ENCODE peak calls at places on chromosomes 11 and 22, in nine cellular contexts. One of them, this sample, is unnamed.
A peak's percentile ranks its signal among the peaks of the same experiment; 100 is the strongest.

GRCh38 chr11:3234846-3235245 is 2.6 kb upstream of the MRGPRE start:
- DNase-seq in dorsolateral prefrontal cortex: no peak
- DNase-seq in colonic mucosa: no peak
- DNase-seq in A549: no peak
- DNase-seq in adrenal gland: no peak
- DNase-seq in Peyer's patch: no peak
- DNase-seq in right lobe of liver: no peak
- DNase-seq in heart left ventricle: no peak
- DNase-seq in hepatocyte: no peak
- DNase-seq in this sample: no peak

GRCh38 chr11:134037093-134037908 is 31.6 kb upstream of the JAM3 start:
- DNase-seq in dorsolateral prefrontal cortex: peak; percentile 64
- DNase-seq in colonic mucosa: peak; percentile 75
- DNase-seq in A549: no peak
- DNase-seq in adrenal gland: peak; percentile 67
- DNase-seq in Peyer's patch: peak; percentile 44
- DNase-seq in right lobe of liver: peak; percentile 63
- DNase-seq in heart left ventricle: peak; percentile 81
- DNase-seq in hepatocyte: peak; percentile 88
- DNase-seq in this sample: peak; percentile 48

GRCh38 chr22:47846206-47846605 is 1083.8 kb downstream of the TBC1D22A start:
- DNase-seq in dorsolateral prefrontal cortex: no peak
- DNase-seq in colonic mucosa: no peak
- DNase-seq in A549: no peak
- DNase-seq in adrenal gland: no peak
- DNase-seq in Peyer's patch: no peak
- DNase-seq in right lobe of liver: no peak
- DNase-seq in heart left ventricle: no peak
- DNase-seq in hepatocyte: no peak
- DNase-seq in this sample: no peak

GRCh38 chr22:32822188-32822877 is 20.8 kb downstream of the TIMP3 start:
- DNase-seq in dorsolateral prefrontal cortex: no peak
- DNase-seq in colonic mucosa: no peak
- DNase-seq in A549: no peak
- DNase-seq in adrenal gland: no peak
- DNase-seq in Peyer's patch: no peak
- DNase-seq in right lobe of liver: no peak
- DNase-seq in heart left ventricle: no peak
- DNase-seq in hepatocyte: no peak
- DNase-seq in this sample: no peak

GRCh38 chr22:19923914-19924513 is 17.6 kb upstream of the COMT start:
- DNase-seq in dorsolateral prefrontal cortex: no peak
- DNase-seq in colonic mucosa: no peak
- DNase-seq in A549: no peak
- DNase-seq in adrenal gland: no peak
- DNase-seq in Peyer's patch: no peak
- DNase-seq in right lobe of liver: no peak
- DNase-seq in heart left ventricle: no peak
- DNase-seq in hepatocyte: no peak
- DNase-seq in this sample: no peak

GRCh38 chr22:37241351-37242142 is 2.5 kb downstream of the RAC2 start:
- DNase-seq in dorsolateral prefrontal cortex: no peak
- DNase-seq in colonic mucosa: no peak
- DNase-seq in A549: no peak
- DNase-seq in adrenal gland: peak; percentile 16
- DNase-seq in Peyer's patch: peak; percentile 61
- DNase-seq in right lobe of liver: peak; percentile 52
- DNase-seq in heart left ventricle: no peak
- DNase-seq in hepatocyte: no peak
- DNase-seq in this sample: no peak

GRCh38 chr11:58979222-58979621 is 39.9 kb downstream of the GLYATL1 start:
- DNase-seq in dorsolateral prefrontal cortex: no peak
- DNase-seq in colonic mucosa: no peak
- DNase-seq in A549: no peak
- DNase-seq in adrenal gland: no peak
- DNase-seq in Peyer's patch: no peak
- DNase-seq in right lobe of liver: no peak
- DNase-seq in heart left ventricle: no peak
- DNase-seq in hepatocyte: no peak
- DNase-seq in this sample: no peak

GRCh38 chr22:47000256-47000655 is 237.8 kb downstream of the TBC1D22A start:
- DNase-seq in dorsolateral prefrontal cortex: no peak
- DNase-seq in colonic mucosa: no peak
- DNase-seq in A549: no peak
- DNase-seq in adrenal gland: no peak
- DNase-seq in Peyer's patch: no peak
- DNase-seq in right lobe of liver: no peak
- DNase-seq in heart left ventricle: no peak
- DNase-seq in hepatocyte: no peak
- DNase-seq in this sample: no peak

DNA sequence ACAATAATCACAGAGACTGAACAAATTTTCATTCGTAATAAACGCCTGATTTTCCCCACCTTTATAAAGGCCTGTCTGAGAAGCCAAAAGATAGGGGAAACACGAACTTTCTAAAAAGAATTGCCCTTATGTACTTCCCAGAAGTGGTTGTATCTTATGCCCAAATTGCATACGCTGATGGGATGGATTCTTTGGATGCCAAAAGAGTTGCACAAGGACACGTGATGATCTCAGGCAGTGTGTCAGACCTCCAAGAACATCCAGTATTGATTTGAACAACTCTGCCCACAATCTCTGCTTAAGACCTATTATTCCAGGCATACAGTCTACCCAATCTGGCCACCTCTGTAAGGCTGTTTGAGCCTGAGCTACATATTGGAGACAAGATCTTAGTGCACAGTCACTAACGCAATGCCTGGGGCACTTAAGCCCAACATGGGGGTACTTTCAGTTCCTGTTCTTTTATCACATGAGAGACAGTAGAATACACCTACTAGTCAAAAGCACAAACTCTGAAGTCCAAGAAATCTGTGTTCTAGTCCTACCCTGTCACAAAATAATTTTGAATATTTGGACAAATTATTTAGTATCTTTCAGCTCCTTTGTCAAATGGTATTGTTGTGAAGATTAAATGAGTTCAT is 38.9 kb downstream of the OR10A6 start:
- DNase-seq in dorsolateral prefrontal cortex: no peak
- DNase-seq in colonic mucosa: no peak
- DNase-seq in A549: no peak
- DNase-seq in adrenal gland: no peak
- DNase-seq in Peyer's patch: no peak
- DNase-seq in right lobe of liver: no peak
- DNase-seq in heart left ventricle: no peak
- DNase-seq in hepatocyte: no peak
- DNase-seq in this sample: no peak
- H3K27ac ChIP-seq in dorsolateral prefrontal cortex: no peak overlapping the region
- H3K27ac ChIP-seq in colonic mucosa: no peak overlapping the region
- H3K27ac ChIP-seq in A549: no peak overlapping the region
- H3K27ac ChIP-seq in adrenal gland: no peak overlapping the region
- H3K27ac ChIP-seq in Peyer's patch: no peak overlapping the region
- H3K27ac ChIP-seq in right lobe of liver: no peak overlapping the region
- H3K27ac ChIP-seq in heart left ventricle: no peak overlapping the region
- H3K27ac ChIP-seq in hepatocyte: no peak overlapping the region
- H3K27ac ChIP-seq in this sample: no peak overlapping the region

GRCh38 chr11:64341429-64341828 is 1.4 kb downstream of the CCDC88B start:
- DNase-seq in dorsolateral prefrontal cortex: no peak
- DNase-seq in colonic mucosa: no peak
- DNase-seq in A549: no peak
- DNase-seq in adrenal gland: no peak
- DNase-seq in Peyer's patch: no peak
- DNase-seq in right lobe of liver: no peak
- DNase-seq in heart left ventricle: no peak
- DNase-seq in hepatocyte: peak; percentile 3
- DNase-seq in this sample: no peak

GRCh38 chr11:64339754-64340408 is at the start of gene CCDC88B:
- DNase-seq in dorsolateral prefrontal cortex: no peak
- DNase-seq in colonic mucosa: peak; percentile 70
- DNase-seq in A549: no peak
- DNase-seq in adrenal gland: peak; percentile 51
- DNase-seq in Peyer's patch: peak; percentile 95
- DNase-seq in right lobe of liver: peak; percentile 70
- DNase-seq in heart left ventricle: no peak
- DNase-seq in hepatocyte: peak; percentile 7
- DNase-seq in this sample: peak; percentile 17

GRCh38 chr11:64340671-64341335 is 799 bp downstream of the CCDC88B start:
- DNase-seq in dorsolateral prefrontal cortex: no peak
- DNase-seq in colonic mucosa: peak; percentile 90
- DNase-seq in A549: no peak
- DNase-seq in adrenal gland: no peak
- DNase-seq in Peyer's patch: peak; percentile 90
- DNase-seq in right lobe of liver: peak; percentile 68
- DNase-seq in heart left ventricle: no peak
- DNase-seq in hepatocyte: peak; percentile 34
- DNase-seq in this sample: no peak

GRCh38 chr11:64337538-64338249 is 2.3 kb upstream of the CCDC88B start:
- DNase-seq in dorsolateral prefrontal cortex: no peak
- DNase-seq in colonic mucosa: no peak
- DNase-seq in A549: no peak
- DNase-seq in adrenal gland: no peak
- DNase-seq in Peyer's patch: no peak
- DNase-seq in right lobe of liver: no peak
- DNase-seq in heart left ventricle: no peak
- DNase-seq in hepatocyte: no peak
- DNase-seq in this sample: no peak

DNA sequence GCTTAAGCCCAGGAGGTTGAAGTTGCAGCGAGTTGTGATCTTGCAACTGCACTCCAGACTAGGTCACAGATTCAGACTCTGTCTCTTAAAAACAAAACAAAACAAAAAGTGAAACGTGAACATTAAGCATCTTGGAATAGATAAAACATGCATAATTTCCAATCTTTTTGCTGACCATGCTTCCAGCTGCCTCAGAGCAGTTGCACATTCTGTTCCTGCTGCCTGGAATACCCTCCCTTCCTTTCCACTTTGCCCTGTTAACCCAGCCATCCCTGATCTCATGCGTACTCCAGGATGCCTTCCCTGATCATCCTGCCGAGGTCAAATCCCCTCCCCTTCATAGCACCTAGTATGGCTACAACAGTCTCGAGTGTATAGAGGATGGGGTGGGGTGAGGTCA is 685 bp upstream of the CCDC88B start:
- DNase-seq in dorsolateral prefrontal cortex: no peak
- DNase-seq in colonic mucosa: no peak
- DNase-seq in A549: no peak
- DNase-seq in adrenal gland: no peak
- DNase-seq in Peyer's patch: no peak
- DNase-seq in right lobe of liver: no peak
- DNase-seq in heart left ventricle: no peak
- DNase-seq in hepatocyte: no peak
- DNase-seq in this sample: no peak
- H3K27ac ChIP-seq in dorsolateral prefrontal cortex: no peak overlapping the region
- H3K27ac ChIP-seq in colonic mucosa: no peak overlapping the region
- H3K27ac ChIP-seq in A549: peak overlapping the region; percentile 15
- H3K27ac ChIP-seq in adrenal gland: no peak overlapping the region
- H3K27ac ChIP-seq in Peyer's patch: peak overlapping the region; percentile 24
- H3K27ac ChIP-seq in right lobe of liver: no peak overlapping the region
- H3K27ac ChIP-seq in heart left ventricle: no peak overlapping the region
- H3K27ac ChIP-seq in hepatocyte: no peak overlapping the region
- H3K27ac ChIP-seq in this sample: no peak overlapping the region

GRCh38 chr11:691710-692590 is 3.1 kb downstream of the DEAF1 start:
- DNase-seq in dorsolateral prefrontal cortex: no peak
- DNase-seq in colonic mucosa: no peak
- DNase-seq in A549: no peak
- DNase-seq in adrenal gland: no peak
- DNase-seq in Peyer's patch: no peak
- DNase-seq in right lobe of liver: no peak
- DNase-seq in heart left ventricle: no peak
- DNase-seq in hepatocyte: no peak
- DNase-seq in this sample: no peak
- H3K27ac ChIP-seq in dorsolateral prefrontal cortex: peak overlapping the region; percentile 69
- H3K27ac ChIP-seq in colonic mucosa: no peak overlapping the region
- H3K27ac ChIP-seq in A549: no peak overlapping the region
- H3K27ac ChIP-seq in adrenal gland: no peak overlapping the region
- H3K27ac ChIP-seq in Peyer's patch: no peak overlapping the region
- H3K27ac ChIP-seq in right lobe of liver: no peak overlapping the region
- H3K27ac ChIP-seq in heart left ventricle: no peak overlapping the region
- H3K27ac ChIP-seq in hepatocyte: no peak overlapping the region
- H3K27ac ChIP-seq in this sample: no peak overlapping the region

GRCh38 chr11:68749501-68750196 is 1.7 kb downstream of the TESMIN start:
- DNase-seq in dorsolateral prefrontal cortex: no peak
- DNase-seq in colonic mucosa: no peak
- DNase-seq in A549: no peak
- DNase-seq in adrenal gland: no peak
- DNase-seq in Peyer's patch: no peak
- DNase-seq in right lobe of liver: no peak
- DNase-seq in heart left ventricle: no peak
- DNase-seq in hepatocyte: no peak
- DNase-seq in this sample: no peak

GRCh38 chr11:68751331-68751856 is at the start of gene TESMIN:
- DNase-seq in dorsolateral prefrontal cortex: peak; percentile 6
- DNase-seq in colonic mucosa: peak; percentile 98
- DNase-seq in A549: peak; percentile 85
- DNase-seq in adrenal gland: peak; percentile 92
- DNase-seq in Peyer's patch: peak; percentile 95
- DNase-seq in right lobe of liver: peak; percentile 96
- DNase-seq in heart left ventricle: peak; percentile 79
- DNase-seq in hepatocyte: peak; percentile 97
- DNase-seq in this sample: peak; percentile 61

GRCh38 chr11:68749061-68749491 is 2.2 kb downstream of the TESMIN start:
- DNase-seq in dorsolateral prefrontal cortex: no peak
- DNase-seq in colonic mucosa: no peak
- DNase-seq in A549: no peak
- DNase-seq in adrenal gland: no peak
- DNase-seq in Peyer's patch: no peak
- DNase-seq in right lobe of liver: no peak
- DNase-seq in heart left ventricle: no peak
- DNase-seq in hepatocyte: no peak
- DNase-seq in this sample: no peak

GRCh38 chr11:68750988-68751325 is 363 bp downstream of the TESMIN start:
- DNase-seq in dorsolateral prefrontal cortex: no peak
- DNase-seq in colonic mucosa: no peak
- DNase-seq in A549: no peak
- DNase-seq in adrenal gland: no peak
- DNase-seq in Peyer's patch: no peak
- DNase-seq in right lobe of liver: peak; percentile 52
- DNase-seq in heart left ventricle: no peak
- DNase-seq in hepatocyte: no peak
- DNase-seq in this sample: no peak

DNA sequence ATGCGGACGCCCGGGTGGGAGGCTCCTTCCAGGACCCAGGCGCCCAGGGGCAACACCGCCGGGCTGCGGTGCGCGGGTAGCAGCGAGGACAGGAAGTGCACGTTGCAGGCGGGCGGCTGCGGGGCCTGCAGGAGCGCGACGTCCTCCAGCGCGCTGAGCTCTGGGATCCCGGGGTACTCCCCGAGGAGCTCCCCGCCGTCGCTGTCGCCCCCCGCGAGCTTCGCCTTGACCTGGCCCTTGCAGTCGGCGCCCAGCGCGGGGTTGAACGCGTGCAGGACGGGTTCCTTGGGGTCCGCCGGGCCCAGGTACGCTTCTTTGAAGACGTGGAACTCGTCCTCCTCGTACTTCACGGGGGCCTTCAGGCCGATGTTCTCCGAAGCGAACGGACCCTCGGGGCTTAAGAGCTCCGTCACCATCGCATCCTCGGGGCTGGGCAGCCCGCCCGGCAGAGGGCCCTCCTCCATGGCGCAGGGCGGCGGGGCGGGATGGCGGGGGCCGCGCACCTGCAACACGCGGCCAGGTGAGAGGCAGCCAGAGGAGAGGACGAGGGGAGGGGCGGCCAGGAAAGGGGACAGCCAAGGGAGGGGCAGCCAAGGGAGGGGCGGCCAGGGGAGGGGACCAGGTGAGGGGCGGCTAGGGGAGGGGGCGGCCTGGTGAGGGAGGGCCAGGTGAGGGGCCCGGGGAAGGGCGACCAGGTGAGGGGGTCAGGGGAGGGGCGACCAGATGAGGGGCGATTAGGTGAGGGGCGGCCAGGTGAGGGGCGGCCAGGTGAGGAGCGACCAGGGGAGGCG is 928 bp downstream of the TESMIN start:
- DNase-seq in dorsolateral prefrontal cortex: no peak
- DNase-seq in colonic mucosa: no peak
- DNase-seq in A549: no peak
- DNase-seq in adrenal gland: no peak
- DNase-seq in Peyer's patch: peak; percentile 23
- DNase-seq in right lobe of liver: no peak
- DNase-seq in heart left ventricle: no peak
- DNase-seq in hepatocyte: peak; percentile 46
- DNase-seq in this sample: no peak
- H3K27ac ChIP-seq in dorsolateral prefrontal cortex: no peak overlapping the region
- H3K27ac ChIP-seq in colonic mucosa: no peak overlapping the region
- H3K27ac ChIP-seq in A549: peak overlapping the region; percentile 99
- H3K27ac ChIP-seq in adrenal gland: no peak overlapping the region
- H3K27ac ChIP-seq in Peyer's patch: no peak overlapping the region
- H3K27ac ChIP-seq in right lobe of liver: no peak overlapping the region
- H3K27ac ChIP-seq in heart left ventricle: no peak overlapping the region
- H3K27ac ChIP-seq in hepatocyte: no peak overlapping the region
- H3K27ac ChIP-seq in this sample: no peak overlapping the region

This sample was measured in substantia nigra.